ENCODE peak calls at places on chromosomes 3 and 15, in four cellular contexts. C is Panc1, L is endodermal cell, S is cardiac muscle cell. V is an unnamed sample. For H3K4me1, the result is how much of the 10 kb centered on the place peaks cover.

GRCh38 chr3:126212629-126213375 is 32.4 kb upstream of the ALDH1L1 start:
- DNase-seq in C (no peak), L (peak), S (peak), V (peak)

GRCh38 chr3:99176169-99176964 is 274.9 kb upstream of the DCBLD2 start:
- DNase-seq in C (no peak), L (no peak), S (no peak), V (no peak)

GRCh38 chr3:158770254-158771017 is 31.4 kb upstream of the MFSD1 start:
- DNase-seq in C (no peak), L (no peak), S (peak), V (no peak)

GRCh38 chr3:52029053-52029452 is 27.3 kb downstream of the DUSP7 start:
- DNase-seq in C (no peak), L (no peak), S (no peak), V (no peak)

GRCh38 chr15:59997070-59997701 is 6.9 kb upstream of the FOXB1 start:
- DNase-seq in C (no peak), L (peak), S (no peak), V (no peak)

GRCh38 chr15:51783967-51784366 is 32.6 kb downstream of the TMOD2 start:
- DNase-seq in C (no peak), L (no peak), S (no peak), V (no peak)

GRCh38 chr3:53766706-53767105 is 79.5 kb downstream of the CHDH start:
- DNase-seq in C (no peak), L (no peak), S (no peak), V (no peak)

GRCh38 chr15:59268980-59269472 is 62.4 kb downstream of the LDHAL6B start:
- DNase-seq in C (no peak), L (no peak), S (no peak), V (no peak)

GRCh38 chr15:74642328-74642723 is 26.7 kb downstream of the CLK3 start:
- DNase-seq in C (no peak), L (no peak), S (no peak), V (no peak)

GRCh38 chr3:78804251-78805037 is 963.4 kb downstream of the ROBO1 start:
- DNase-seq in C (no peak), L (no peak), S (peak), V (no peak)

GRCh38 chr3:124409650-124410275 is 320.5 kb upstream of the UMPS start:
- DNase-seq in C (no peak), L (no peak), S (peak), V (no peak)

GRCh38 chr3:181712190-181712504 is 422 bp downstream of the SOX2 start:
- DNase-seq in C (no peak), L (peak), S (no peak), V (no peak)

GRCh38 chr3:44984335-44984734 is 8.3 kb downstream of the EXOSC7 start:
- DNase-seq in C (no peak), L (no peak), S (no peak), V (no peak)

GRCh38 chr3:44981220-44981619 is 5.2 kb downstream of the EXOSC7 start:
- DNase-seq in C (no peak), L (no peak), S (peak), V (no peak)

GRCh38 chr3:44981751-44982150 is 5.7 kb downstream of the EXOSC7 start:
- DNase-seq in C (no peak), L (no peak), S (no peak), V (no peak)

GRCh38 chr3:44983413-44984040 is 7.5 kb downstream of the EXOSC7 start:
- DNase-seq in C (no peak), L (no peak), S (no peak), V (no peak)

GRCh38 chr3:44982817-44983216 is 6.8 kb downstream of the EXOSC7 start:
- DNase-seq in C (no peak), L (no peak), S (no peak), V (no peak)
- H3K4me1 ChIP-seq in C (under half), L (under half), S (under half), V (half or more)

GRCh38 chr15:67803996-67804843 is 21.1 kb upstream of the SKOR1 start:
- DNase-seq in C (no peak), L (peak), S (no peak), V (no peak)
- H3K4me1 ChIP-seq in C (under half), L (under half), S (under half), V (under half)

GRCh38 chr3:149816326-149816725 is 3.3 kb downstream of the RNF13 start:
- DNase-seq in C (no peak), L (no peak), S (no peak), V (no peak)
- H3K4me1 ChIP-seq in C (under half), L (under half), S (under half), V (under half)

GRCh38 chr15:80699981-80700380 is 4.9 kb downstream of the ABHD17C start:
- DNase-seq in C (no peak), L (no peak), S (no peak), V (no peak)
- H3K4me1 ChIP-seq in C (under half), L (under half), S (under half), V (under half)

GRCh38 chr15:89783111-89783860 is 7.2 kb downstream of the MESP2 start:
- DNase-seq in C (no peak), L (peak), S (peak), V (no peak)

GRCh38 chr15:89784686-89784960 is 8.5 kb downstream of the MESP2 start:
- DNase-seq in C (no peak), L (no peak), S (no peak), V (no peak)

GRCh38 chr15:89785064-89785770 is 9.1 kb downstream of the MESP2 start:
- DNase-seq in C (no peak), L (no peak), S (no peak), V (no peak)

GRCh38 chr15:89785771-89786135 is 9.6 kb downstream of the MESP2 start:
- DNase-seq in C (no peak), L (no peak), S (peak), V (no peak)

DNA sequence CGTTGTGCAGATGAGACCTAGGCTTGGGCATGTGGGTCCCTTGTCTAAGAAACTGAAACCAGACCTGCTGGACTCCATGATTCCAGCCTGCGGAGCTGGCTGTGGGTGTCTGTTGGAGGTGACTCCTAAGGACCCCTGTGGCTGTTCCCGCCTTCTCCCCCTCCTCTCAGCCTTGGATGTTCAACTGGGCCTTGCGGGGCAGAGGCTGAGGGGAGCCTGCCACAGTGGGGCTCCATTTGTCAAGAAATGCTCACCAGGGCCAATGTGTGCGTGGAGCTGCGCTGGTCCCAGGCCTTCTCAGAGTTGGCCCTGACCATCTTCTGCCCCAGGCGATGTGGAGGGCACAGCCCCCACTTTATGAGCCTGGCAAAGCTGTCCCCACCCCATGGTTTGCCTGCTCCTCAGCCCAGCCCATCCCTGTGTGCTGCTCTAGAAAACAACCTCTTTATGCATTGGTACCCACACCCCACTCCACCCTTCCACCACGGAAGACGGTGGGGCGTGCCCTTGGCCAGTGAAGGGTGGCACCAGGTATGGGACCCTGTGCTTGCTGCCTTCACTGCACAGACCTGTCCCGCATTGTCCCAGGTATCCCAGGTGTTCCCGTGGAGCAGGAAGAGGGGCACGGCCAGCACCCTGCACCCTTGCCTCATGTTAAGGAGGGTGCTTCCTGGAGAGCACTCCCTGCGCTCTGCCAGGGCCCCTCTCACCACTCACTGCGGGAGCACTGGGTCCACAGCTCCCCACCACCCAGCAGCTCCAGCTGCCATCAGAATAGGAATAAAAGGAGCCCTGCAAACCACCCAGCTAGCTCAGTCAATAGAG is 7.9 kb downstream of the MESP2 start:
- DNase-seq in C (no peak), L (no peak), S (no peak), V (no peak)
- H3K4me1 ChIP-seq in C (under half), L (under half), S (under half), V (under half)